ENCODE peak calls at places on chromosomes 5 and 9, in four cellular contexts. A is neuronal stem cell; O is CD4-positive, CD25-positive, alpha-beta regulatory T cell; R is prostate gland. M is an unnamed sample. For H3K4me1 and H3K9me3, the result is how much of the 10 kb centered on the place peaks cover.

GRCh38 chr5:82692826-82693225 is 384.4 kb downstream of the TMEM167A start:
- DNase-seq in O (no peak), R (no peak), A (no peak), M (no peak)

GRCh38 chr9:16828335-16829281 is 41.9 kb downstream of the BNC2 start:
- DNase-seq in O (no peak), R (no peak), A (peak), M (no peak)

GRCh38 chr5:124650960-124651662 is 95.3 kb downstream of the ZNF608 start:
- DNase-seq in R (no peak), A (no peak), O (no peak), M (no peak)

GRCh38 chr9:91599564-91599963 is 175.9 kb upstream of the NFIL3 start:
- DNase-seq in O (no peak), R (no peak), A (no peak), M (no peak)

GRCh38 chr5:63456279-63456678 is 506.0 kb downstream of the HTR1A start:
- DNase-seq in O (no peak), R (no peak), A (no peak), M (no peak)

GRCh38 chr5:160451281-160451680 is 29.6 kb downstream of the PTTG1 start:
- DNase-seq in O (no peak), A (no peak), R (no peak), M (no peak)

GRCh38 chr9:124437086-124437485 is 13.2 kb upstream of the ADGRD2 start:
- DNase-seq in O (no peak), R (no peak), A (no peak), M (no peak)

GRCh38 chr5:80254767-80255424 is 952 bp downstream of the SERINC5 start:
- DNase-seq in A (no peak), R (peak), O (peak), M (peak)

GRCh38 chr5:176803027-176803942 is 7.1 kb upstream of the UNC5A start:
- DNase-seq in O (no peak), R (no peak), A (no peak), M (no peak)
- H3K4me1 ChIP-seq in O (under half), R (under half), A (under half), M (under half)

DNA sequence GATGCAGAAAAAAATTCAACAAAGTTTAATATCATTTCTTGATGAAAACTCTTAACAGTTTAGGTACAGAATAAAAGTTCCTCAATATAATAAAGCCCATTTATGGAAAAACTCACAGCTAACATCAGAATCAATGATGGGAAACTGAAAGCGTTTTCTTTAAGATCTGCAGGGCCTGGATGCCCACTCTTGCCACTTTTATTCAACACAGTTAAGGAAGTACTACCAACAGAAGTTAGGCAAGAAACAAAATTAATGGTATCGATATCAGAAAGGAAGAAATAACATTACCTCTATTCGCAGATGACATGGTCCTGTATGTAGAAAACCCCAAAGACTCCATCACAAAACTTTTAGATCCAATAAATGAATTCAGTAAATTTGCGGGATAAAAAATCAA is 542.4 kb upstream of the RGMB start:
- DNase-seq in O (no peak), A (no peak), R (no peak), M (no peak)
- H3K9me3 ChIP-seq in O (under half), A (under half), R (under half), M (under half)

GRCh38 chr5:12672141-12672540 is 767.9 kb upstream of the CTNND2 start:
- DNase-seq in O (no peak), R (no peak), A (no peak), M (no peak)
- H3K4me1 ChIP-seq in O (under half), R (under half), A (under half), M (under half)

DNA sequence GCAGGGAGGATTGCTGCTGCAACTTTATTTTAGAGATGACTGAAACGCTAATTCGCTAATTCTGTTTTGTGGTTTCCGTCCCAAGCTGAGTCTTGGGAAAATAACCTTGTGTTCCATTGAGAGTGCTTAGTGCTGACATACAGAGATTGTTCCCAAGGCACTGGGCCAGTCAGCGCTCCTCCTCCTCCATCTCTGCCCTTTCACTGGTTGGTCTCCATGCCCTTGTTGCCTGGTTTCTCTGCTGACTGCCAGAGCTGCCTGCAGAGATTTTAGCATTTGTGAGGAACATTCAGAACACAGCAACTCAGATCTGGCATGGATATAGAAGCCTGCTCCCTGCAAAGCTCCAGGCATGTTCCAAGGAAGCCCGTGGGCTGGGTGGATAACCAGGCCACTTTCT is 126.0 kb upstream of the IRX2 start:
- DNase-seq in O (no peak), A (no peak), R (no peak), M (no peak)
- H3K9me3 ChIP-seq in O (under half), A (under half), R (under half), M (under half)

DNA sequence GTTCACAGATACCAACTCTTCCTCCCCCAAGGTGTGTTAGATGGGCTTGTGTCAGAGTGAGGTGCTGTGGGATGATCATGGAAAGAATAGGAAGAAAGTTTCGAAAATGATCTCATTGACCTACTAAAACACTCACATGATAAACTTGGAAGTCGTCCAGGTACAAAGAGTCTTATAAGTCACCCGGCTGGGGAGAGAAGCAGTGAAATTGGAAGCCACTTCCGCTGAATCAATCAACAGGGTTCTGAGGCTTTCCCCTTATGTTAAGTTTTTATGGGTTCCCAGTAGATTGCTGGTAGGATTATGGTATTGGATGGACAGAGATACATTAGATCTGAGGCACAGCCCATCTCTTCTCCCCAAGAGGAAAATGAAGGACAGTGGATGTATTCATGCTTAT is 218.8 kb upstream of the MSX2 start:
- DNase-seq in O (no peak), A (no peak), R (no peak), M (no peak)
- H3K4me1 ChIP-seq in O (under half), A (under half), R (under half), M (under half)

GRCh38 chr5:179373101-179373934 is 28.1 kb upstream of the ADAMTS2 start:
- DNase-seq in A (no peak), O (no peak), R (no peak), M (no peak)
- H3K9me3 ChIP-seq in A (under half), O (under half), R (under half), M (under half)

GRCh38 chr9:106689089-106689488 is 173.9 kb upstream of the ZNF462 start:
- DNase-seq in R (no peak), A (no peak), O (no peak), M (no peak)

GRCh38 chr9:106693546-106693945 is 169.4 kb upstream of the ZNF462 start:
- DNase-seq in R (no peak), A (no peak), O (no peak), M (no peak)

GRCh38 chr9:106697390-106697789 is 165.6 kb upstream of the ZNF462 start:
- DNase-seq in A (no peak), O (no peak), R (no peak), M (no peak)

GRCh38 chr9:106696804-106697203 is 166.2 kb upstream of the ZNF462 start:
- DNase-seq in R (no peak), A (no peak), O (no peak), M (no peak)

GRCh38 chr9:106691629-106692028 is 171.3 kb upstream of the ZNF462 start:
- DNase-seq in O (no peak), A (no peak), R (no peak), M (no peak)
- H3K4me1 ChIP-seq in O (under half), A (under half), R (under half), M (under half)

M was measured in CD8-positive, alpha-beta memory T cell.